ENCODE peak calls at places on chromosomes 12 and 14, in four cellular contexts. G, V, L and W are unnamed samples.

GRCh38 chr14:64919618-64920017 is 5.4 kb downstream of the CHURC1 start:
- DNase-seq in G (no peak), V (no peak), L (no peak), W (no peak)

GRCh38 chr14:90193925-90194324 is 62.4 kb upstream of the PSMC1 start:
- DNase-seq in G (no peak), V (no peak), L (no peak), W (no peak)

GRCh38 chr14:68377459-68377858 is 415.4 kb downstream of the ZFP36L1 start:
- DNase-seq in G (peak; percentile 57), V (peak; percentile 60), L (peak; percentile 85), W (peak; percentile 48)

GRCh38 chr14:75591987-75592575 is 13.7 kb downstream of the FLVCR2 start:
- DNase-seq in G (no peak), V (no peak), L (peak; percentile 30), W (no peak)

GRCh38 chr14:25607095-25607657 is 557.2 kb upstream of the STXBP6 start:
- DNase-seq in G (no peak), V (no peak), L (no peak), W (no peak)

GRCh38 chr14:42322486-42323284 is 716.0 kb downstream of the LRFN5 start:
- DNase-seq in G (no peak), V (no peak), L (no peak), W (no peak)

GRCh38 chr14:102923920-102924486 is 1.5 kb downstream of the AMN start:
- DNase-seq in G (peak; percentile 66), V (peak; percentile 47), L (no peak), W (no peak)

GRCh38 chr12:20740972-20741371 is 45.8 kb downstream of the SLCO1C1 start:
- DNase-seq in G (no peak), V (no peak), L (no peak), W (no peak)

GRCh38 chr14:103395245-103395644 is 10.0 kb downstream of the MARK3 start:
- DNase-seq in G (no peak), V (no peak), L (no peak), W (no peak)

GRCh38 chr12:96073346-96074336 is 38.3 kb upstream of the LTA4H start:
- DNase-seq in G (no peak), V (no peak), L (no peak), W (no peak)

GRCh38 chr12:12266389-12266872 is 413 bp downstream of the LRP6 start:
- DNase-seq in G (no peak), V (no peak), L (no peak), W (peak; percentile 20)

GRCh38 chr12:34233618-34234017 is 211.3 kb downstream of the ALG10 start:
- DNase-seq in G (no peak), V (no peak), L (no peak), W (no peak)

GRCh38 chr12:3578557-3578956 is 87.6 kb downstream of the PRMT8 start:
- DNase-seq in G (no peak), V (peak; percentile 15), L (no peak), W (no peak)

GRCh38 chr14:71780075-71780474 is 152.2 kb upstream of the RGS6 start:
- DNase-seq in G (no peak), V (no peak), L (no peak), W (no peak)

GRCh38 chr14:76918176-76918750 is 92.1 kb downstream of the LRRC74A start:
- DNase-seq in G (no peak), V (peak; percentile 67), L (peak; percentile 94), W (peak; percentile 87)

GRCh38 chr12:3802721-3803120 is 49.8 kb upstream of the CRACR2A start:
- DNase-seq in G (no peak), V (no peak), L (no peak), W (no peak)

GRCh38 chr14:93045965-93046695 is 69.6 kb downstream of the ITPK1 start:
- DNase-seq in G (no peak), V (no peak), L (no peak), W (no peak)

GRCh38 chr12:6569312-6569711 is 1.2 kb upstream of the NOP2 start:
- DNase-seq in G (no peak), V (no peak), L (no peak), W (no peak)

GRCh38 chr12:6569786-6570185 is 1.7 kb upstream of the NOP2 start:
- DNase-seq in G (no peak), V (no peak), L (no peak), W (no peak)

GRCh38 chr12:6567112-6567680 is 895 bp downstream of the NOP2 start:
- DNase-seq in G (no peak), V (no peak), L (no peak), W (no peak)

GRCh38 chr12:6570264-6570887 is 2.3 kb upstream of the NOP2 start:
- DNase-seq in G (peak; percentile 74), V (peak; percentile 67), L (no peak), W (no peak)

DNA sequence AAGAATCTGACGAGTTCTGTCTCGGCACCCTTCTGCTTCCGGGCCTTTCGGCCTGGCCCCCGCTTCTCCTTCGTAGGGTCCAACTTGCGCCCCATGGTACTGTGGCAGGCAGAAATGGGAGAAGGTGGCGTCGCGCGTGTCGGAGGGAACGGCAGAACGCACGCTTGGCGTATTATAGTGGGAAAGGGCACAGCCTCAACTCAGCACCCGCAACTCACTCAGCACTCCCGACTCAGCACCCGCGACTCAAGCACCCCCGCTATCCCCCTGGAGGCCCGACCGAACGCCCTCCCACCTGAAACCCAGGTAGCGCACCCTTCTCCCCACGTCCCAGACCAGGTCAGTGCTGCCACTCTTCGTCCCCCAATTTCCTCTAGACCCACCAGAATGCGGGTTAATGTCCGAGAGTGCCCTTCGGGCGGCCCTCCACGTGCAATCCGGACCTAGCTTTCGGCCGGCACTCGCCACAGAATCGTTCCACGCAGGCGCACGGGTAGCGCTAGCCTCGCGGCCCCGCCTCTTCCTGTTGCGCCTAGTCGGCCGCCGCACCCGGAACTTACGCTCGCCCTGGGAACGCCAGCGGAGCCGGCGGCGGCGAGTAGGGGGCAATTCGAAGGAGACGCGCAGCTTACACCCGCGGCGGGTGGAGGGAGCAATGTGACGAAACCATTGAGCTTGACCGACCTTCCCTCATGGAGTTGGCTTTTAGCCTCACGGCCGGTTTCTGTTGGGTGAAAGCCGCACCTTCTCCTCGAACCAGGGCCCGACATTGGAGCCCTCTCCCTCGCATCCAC is at the start of gene NOP2:
- DNase-seq in G (peak; percentile 95), V (peak; percentile 95), L (peak; percentile 95), W (peak; percentile 80)
- TF ChIP-seq POLR2A in G (peak; percentile 83), V (peak; percentile 78), L (peak; percentile 82), W (peak; percentile 72)

GRCh38 chr12:6226701-6227096 is 26.5 kb downstream of the CD9 start:
- DNase-seq in G (no peak), V (peak; percentile 72), L (peak; percentile 93), W (peak; percentile 79)
- H3K27ac ChIP-seq in G (peak overlapping the region; percentile 11), V (peak overlapping the region; percentile 85), L (peak overlapping the region; percentile 100), W (peak overlapping the region; percentile 85)

GRCh38 chr14:24366664-24367505 is 1.1 kb upstream of the NFATC4 start:
- DNase-seq in G (peak; percentile 89), V (no peak), L (peak; percentile 96), W (peak; percentile 58)
- TF ChIP-seq POLR2A in G (peak; percentile 50), V (no peak), L (peak; percentile 56), W (peak; percentile 57)

GRCh38 chr12:89992668-89993401 is 284.2 kb upstream of the ATP2B1 start:
- DNase-seq in G (no peak), V (no peak), L (no peak), W (no peak)
- H3K27ac ChIP-seq in G (no peak overlapping the region), V (no peak overlapping the region), L (no peak overlapping the region), W (no peak overlapping the region)

GRCh38 chr12:115506822-115507629 is 770.5 kb downstream of the MED13L start:
- DNase-seq in G (no peak), V (no peak), L (no peak), W (no peak)
- TF ChIP-seq POLR2A in G (no peak), V (no peak), L (no peak), W (no peak)

GRCh38 chr14:50020184-50020583 is 96.2 kb downstream of the VCPKMT start:
- DNase-seq in G (no peak), V (no peak), L (no peak), W (no peak)
- H3K27ac ChIP-seq in G (no peak overlapping the region), V (no peak overlapping the region), L (no peak overlapping the region), W (no peak overlapping the region)

GRCh38 chr12:46368684-46369083 is 3.9 kb downstream of the SLC38A2 start:
- DNase-seq in G (no peak), V (no peak), L (no peak), W (no peak)

GRCh38 chr12:46366771-46367170 is 5.8 kb downstream of the SLC38A2 start:
- DNase-seq in G (no peak), V (no peak), L (no peak), W (no peak)

GRCh38 chr12:46368138-46368537 is 4.4 kb downstream of the SLC38A2 start:
- DNase-seq in G (no peak), V (no peak), L (no peak), W (no peak)

GRCh38 chr12:46365951-46366379 is 6.6 kb downstream of the SLC38A2 start:
- DNase-seq in G (no peak), V (no peak), L (no peak), W (no peak)

GRCh38 chr12:46367351-46368029 is 5.1 kb downstream of the SLC38A2 start:
- DNase-seq in G (no peak), V (no peak), L (no peak), W (no peak)
- TF ChIP-seq POLR2A in G (no peak), V (peak; percentile 48), L (no peak), W (no peak)